ENCODE peak calls at places on chromosome 15, in four cellular contexts. T is PC-3, N is GM23338, G is mesendoderm. Q is an unnamed sample. For H3K36me3 and H3K27me3, the result is how much of the 10 kb centered on the place peaks cover.

GRCh38 chr15:89179966-89180875 is 41.2 kb downstream of the RLBP1 start:
- DNase-seq in G (no peak), T (no peak), N (no peak), Q (peak)

GRCh38 chr15:82021992-82022391 is 23.8 kb downstream of the MEX3B start:
- DNase-seq in G (no peak), N (no peak), T (no peak), Q (no peak)

GRCh38 chr15:65828566-65828965 is 36.5 kb upstream of the DENND4A start:
- DNase-seq in T (no peak), G (no peak), N (no peak), Q (no peak)

GRCh38 chr15:74196175-74196574 is 6.4 kb downstream of the STRA6 start:
- DNase-seq in G (no peak), T (peak), N (no peak), Q (peak)

GRCh38 chr15:40852529-40852928 is 8.7 kb downstream of the SPINT1 start:
- DNase-seq in T (no peak), G (no peak), N (no peak), Q (peak)

GRCh38 chr15:28911295-28911979 is 25.7 kb downstream of the APBA2 start:
- DNase-seq in G (no peak), N (no peak), T (no peak), Q (no peak)

GRCh38 chr15:75943713-75944215 is 40.1 kb downstream of the FBXO22 start:
- DNase-seq in G (no peak), N (peak), T (peak), Q (no peak)

GRCh38 chr15:38854506-38854905 is 289.9 kb upstream of the RASGRP1 start:
- DNase-seq in N (no peak), G (no peak), T (no peak), Q (no peak)

GRCh38 chr15:84798436-84798946 is 18.7 kb upstream of the ALPK3 start:
- DNase-seq in G (no peak), T (no peak), N (no peak), Q (no peak)
- H3K36me3 ChIP-seq in G (under half), T (under half), N (under half), Q (under half)

DNA sequence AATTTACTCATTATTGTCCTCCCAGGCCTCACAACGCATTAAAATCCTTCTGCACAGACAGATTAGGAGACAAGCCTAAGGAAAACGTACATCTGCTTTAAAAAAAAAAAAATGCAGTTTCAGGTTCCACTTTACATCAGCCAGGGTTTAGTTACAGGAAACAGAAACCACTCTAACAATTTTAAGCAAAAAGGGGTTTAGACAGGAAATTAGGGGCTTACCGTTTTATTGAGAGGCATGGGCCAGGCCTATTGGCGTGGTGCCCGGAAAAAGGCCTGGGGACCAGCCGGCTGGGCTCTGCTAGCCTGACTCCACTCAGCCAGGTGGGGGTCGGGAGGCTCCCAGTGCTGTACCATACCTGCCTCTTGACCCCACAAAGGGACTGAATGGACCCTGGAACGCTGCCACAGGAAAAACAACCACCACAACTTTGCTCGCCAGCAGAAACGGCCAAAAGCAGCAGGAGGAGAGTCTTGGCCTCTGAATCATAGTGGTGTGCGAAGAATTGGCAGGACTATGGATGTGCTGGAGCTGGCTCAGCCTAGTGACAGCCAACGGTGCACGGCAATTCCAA is 124.3 kb downstream of the CHSY1 start:
- DNase-seq in G (no peak), N (no peak), T (peak), Q (peak)
- H3K4me2 ChIP-seq in G (no peak), N (no peak), T (peak), Q (peak)

GRCh38 chr15:34796847-34797246 is 1.5 kb upstream of the ACTC1 start:
- DNase-seq in G (no peak), N (no peak), T (no peak), Q (peak)
- H3K27me3 ChIP-seq in G (under half), N (under half), T (under half), Q (half or more)

GRCh38 chr15:92941668-92942067 is 41.5 kb downstream of the CHD2 start:
- DNase-seq in T (no peak), N (no peak), G (no peak), Q (no peak)
- H3K36me3 ChIP-seq in T (half or more), N (half or more), G (under half), Q (half or more)

GRCh38 chr15:56468271-56468912 is 3.5 kb upstream of the MNS1 start:
- DNase-seq in G (peak), T (no peak), N (no peak), Q (no peak)

GRCh38 chr15:56467626-56468025 is 2.7 kb upstream of the MNS1 start:
- DNase-seq in T (no peak), N (no peak), G (no peak), Q (no peak)

GRCh38 chr15:56460947-56461346 is 4.0 kb downstream of the MNS1 start:
- DNase-seq in T (no peak), N (no peak), G (no peak), Q (no peak)

GRCh38 chr15:56469484-56469883 is 4.5 kb upstream of the MNS1 start:
- DNase-seq in T (no peak), N (no peak), G (no peak), Q (no peak)

DNA sequence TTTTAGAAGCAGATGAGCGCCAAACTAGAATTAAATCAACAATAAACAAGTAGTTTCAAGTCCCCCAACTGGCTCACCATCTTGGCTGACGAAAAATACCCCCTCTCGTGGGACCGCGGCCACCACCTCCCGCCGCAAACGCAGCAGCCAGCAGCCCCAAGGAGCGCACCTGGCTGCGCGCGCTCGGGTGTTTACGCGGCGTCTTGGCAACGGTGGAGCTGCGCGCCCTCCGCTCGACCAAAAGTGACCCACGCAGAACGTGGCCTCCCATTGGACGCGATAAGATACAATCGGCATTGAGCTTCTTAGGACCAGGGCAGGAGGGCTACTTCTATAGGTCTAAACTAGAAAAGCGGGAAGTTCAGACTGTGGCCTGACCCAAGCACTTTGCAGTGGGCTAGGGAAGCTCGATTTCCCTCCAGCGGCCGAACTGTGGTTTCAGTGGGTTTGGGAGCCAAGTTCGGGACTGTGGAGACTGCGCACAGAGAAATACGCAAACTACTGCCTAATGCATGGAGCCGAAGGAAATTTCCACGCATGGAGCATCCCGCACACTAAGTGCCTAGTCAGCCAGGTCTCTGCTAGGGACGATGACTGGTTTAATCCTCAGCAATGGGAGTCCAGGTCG is at the start of gene MNS1:
- DNase-seq in N (peak), T (peak), G (peak), Q (peak)
- H3K4me2 ChIP-seq in N (peak), T (peak), G (peak), Q (peak)

GRCh38 chr15:101248274-101248673 is 3.6 kb downstream of the CHSY1 start:
- DNase-seq in G (no peak), N (no peak), T (no peak), Q (no peak)
- H3K27me3 ChIP-seq in G (under half), N (under half), T (under half), Q (under half)

GRCh38 chr15:22855791-22856190 is 17.3 kb downstream of the NIPA2 start:
- DNase-seq in G (peak), N (no peak), T (no peak), Q (no peak)
- H3K36me3 ChIP-seq in G (under half), N (under half), T (under half), Q (under half)